ENCODE peak calls at places on chromosome 16, in seven cellular contexts. F, X, E, Z, D, K and O are unnamed samples.

GRCh38 chr16:11310997-11311561 is 29.9 kb upstream of the PRM1 start:
- DNase-seq in E (no peak), X (no peak), Z (no peak), D (no peak), K (no peak), F (no peak), O (no peak)

GRCh38 chr16:73996624-73997339 is 299.8 kb upstream of the PSMD7 start:
- DNase-seq in X (no peak), E (no peak), D (no peak), Z (no peak), F (no peak), K (peak), O (no peak)

GRCh38 chr16:70685938-70686375 is at the start of gene MTSS2:
- DNase-seq in F (peak), X (no peak), D (peak), E (peak), K (peak), Z (peak), O (peak)

GRCh38 chr16:72203401-72203800 is 31.4 kb upstream of the PMFBP1 start:
- DNase-seq in Z (peak), F (no peak), K (no peak), E (no peak), D (peak), X (no peak), O (no peak)

GRCh38 chr16:57260294-57260929 is 15.4 kb downstream of the ARL2BP start:
- DNase-seq in E (peak), F (peak), D (peak), X (peak), K (peak), Z (peak), O (peak)

GRCh38 chr16:3292604-3293003 is 9.3 kb downstream of the ZNF263 start:
- DNase-seq in E (no peak), F (no peak), X (no peak), D (no peak), K (no peak), Z (peak), O (no peak)

GRCh38 chr16:23448392-23448791 is 4.6 kb downstream of the COG7 start:
- DNase-seq in X (no peak), D (no peak), F (no peak), E (no peak), Z (peak), K (peak), O (no peak)

GRCh38 chr16:66363196-66363777 is 3.2 kb upstream of the CDH5 start:
- DNase-seq in Z (no peak), D (no peak), F (no peak), X (no peak), K (no peak), E (no peak), O (no peak)

GRCh38 chr16:57998484-57998883 is 2.0 kb downstream of the ZNF319 start:
- DNase-seq in Z (no peak), E (no peak), F (peak), K (peak), D (peak), X (no peak), O (peak)

GRCh38 chr16:1976216-1976520 is 4.3 kb downstream of the TBL3 start:
- DNase-seq in E (no peak), D (no peak), K (no peak), Z (no peak), F (no peak), X (no peak), O (no peak)

GRCh38 chr16:12899529-12900168 is 1.7 kb upstream of the SHISA9 start:
- DNase-seq in K (no peak), E (no peak), F (no peak), D (no peak), Z (no peak), X (no peak), O (no peak)

GRCh38 chr16:53504665-53505064 is 1.7 kb upstream of the AKTIP start:
- DNase-seq in F (no peak), D (peak), E (no peak), X (no peak), Z (peak), K (peak), O (no peak)

GRCh38 chr16:55506083-55506482 is 2.8 kb upstream of the LPCAT2 start:
- DNase-seq in F (no peak), K (no peak), E (no peak), X (no peak), D (no peak), Z (no peak), O (no peak)

GRCh38 chr16:54296543-54296942 is 10.0 kb upstream of the IRX3 start:
- DNase-seq in K (no peak), E (no peak), X (no peak), Z (no peak), F (no peak), D (no peak), O (no peak)

GRCh38 chr16:3879887-3880564 is 487 bp downstream of the CREBBP start:
- DNase-seq in E (no peak), D (peak), Z (peak), X (no peak), K (peak), F (peak), O (peak)

GRCh38 chr16:67936124-67936875 is at the start of gene PSMB10:
- DNase-seq in D (peak), X (no peak), F (peak), Z (peak), K (no peak), E (peak), O (no peak)

GRCh38 chr16:62597874-62598273 is 561.6 kb upstream of the CDH8 start:
- DNase-seq in K (no peak), X (no peak), E (no peak), D (no peak), Z (no peak), F (peak), O (no peak)

GRCh38 chr16:66979011-66979717 is 9.2 kb upstream of the CES4A start:
- DNase-seq in Z (no peak), F (no peak), X (no peak), D (no peak), E (no peak), K (no peak), O (no peak)

GRCh38 chr16:81492307-81492706 is 47.7 kb downstream of the CMIP start:
- DNase-seq in F (no peak), Z (no peak), K (no peak), D (no peak), X (no peak), E (peak), O (no peak)

GRCh38 chr16:67666032-67666537 is 465 bp downstream of the ENKD1 start:
- DNase-seq in E (no peak), D (peak), Z (no peak), X (no peak), F (peak), K (no peak), O (peak)

GRCh38 chr16:67200491-67200890 is 1.6 kb downstream of the ELMO3 start:
- DNase-seq in Z (no peak), X (no peak), F (no peak), D (no peak), E (no peak), K (no peak), O (no peak)

GRCh38 chr16:69838417-69838990 is 76.4 kb downstream of the WWP2 start:
- DNase-seq in X (no peak), K (no peak), F (no peak), Z (no peak), D (no peak), E (no peak), O (no peak)

GRCh38 chr16:85649978-85650863 is 37.1 kb downstream of the GSE1 start:
- DNase-seq in Z (no peak), F (no peak), E (no peak), D (no peak), K (no peak), X (no peak), O (no peak)

GRCh38 chr16:67396159-67396774 is 3.0 kb upstream of the TPPP3 start:
- DNase-seq in D (peak), Z (peak), E (peak), X (no peak), F (peak), K (peak), O (peak)

GRCh38 chr16:66084306-66084705 is 282.2 kb upstream of the CDH5 start:
- DNase-seq in K (no peak), F (no peak), E (no peak), Z (no peak), X (no peak), D (no peak), O (no peak)

GRCh38 chr16:79158337-79158736 is 442.2 kb downstream of the MAF start:
- DNase-seq in E (no peak), Z (no peak), D (no peak), F (peak), K (no peak), X (no peak), O (peak)

GRCh38 chr16:66486773-66487579 is 59.9 kb downstream of the BEAN1 start:
- DNase-seq in K (peak), X (no peak), E (no peak), Z (peak), D (peak), F (no peak), O (peak)

GRCh38 chr16:68031951-68032350 is 8.9 kb downstream of the DUS2 start:
- DNase-seq in Z (no peak), K (no peak), F (no peak), X (no peak), D (no peak), E (no peak), O (no peak)

GRCh38 chr16:9869776-9870175 is 312.5 kb downstream of the GRIN2A start:
- DNase-seq in D (no peak), K (no peak), Z (no peak), F (no peak), X (no peak), E (no peak), O (no peak)

DNA sequence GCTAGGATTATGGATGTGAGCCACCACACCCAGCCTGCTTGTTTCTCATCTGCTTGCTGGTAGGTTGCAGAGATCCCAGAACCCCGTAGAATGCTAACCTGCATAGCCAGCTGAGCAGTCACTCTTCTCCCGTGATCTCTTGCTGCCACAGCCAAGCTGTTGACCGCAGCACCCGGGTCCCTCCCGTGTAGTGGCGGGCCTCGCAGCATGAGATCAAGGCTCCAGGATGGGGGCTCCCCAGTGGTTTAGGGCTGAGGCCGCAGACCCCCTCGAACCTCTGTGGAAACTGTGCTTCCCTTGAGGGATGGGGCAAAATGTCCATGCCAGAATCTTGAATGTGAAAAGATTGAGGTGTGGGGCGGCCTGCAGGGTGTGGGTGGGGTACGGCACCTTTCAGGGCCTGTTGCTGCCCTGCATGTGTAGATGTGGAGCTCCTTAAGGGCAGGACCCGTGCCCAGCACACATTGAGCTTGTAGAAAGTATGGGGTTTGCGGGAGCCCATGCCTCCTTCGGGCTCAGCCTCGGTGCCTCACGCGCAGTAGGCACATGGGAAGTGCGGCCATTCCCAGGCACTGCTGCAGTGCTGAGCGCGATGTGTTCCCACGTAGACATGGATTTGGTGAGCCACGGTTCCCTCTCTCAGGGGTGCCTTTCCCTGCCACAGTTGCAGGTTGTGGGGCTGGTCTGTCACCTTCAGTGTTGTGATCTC is 99.9 kb downstream of the BANP start:
- DNase-seq in D (no peak), K (no peak), Z (no peak), F (no peak), X (no peak), E (no peak), O (no peak)
- H3K18ac ChIP-seq in D (no peak), K (no peak), Z (no peak), F (no peak), X (no peak), E (peak), O (no peak)

GRCh38 chr16:84344781-84345180 is 23.6 kb upstream of the ATP2C2 start:
- DNase-seq in F (no peak), D (no peak), K (no peak), E (no peak), Z (no peak), X (no peak), O (no peak)
- H4K8ac ChIP-seq in F (no peak), D (no peak), K (no peak), E (no peak), Z (no peak), X (no peak), O (no peak)

GRCh38 chr16:51648521-51648920 is 497.5 kb upstream of the SALL1 start:
- DNase-seq in D (no peak), Z (no peak), E (no peak), K (no peak), X (no peak), F (no peak), O (no peak)
- H3K18ac ChIP-seq in D (no peak), Z (no peak), E (peak), K (no peak), X (peak), F (no peak), O (no peak)

DNA sequence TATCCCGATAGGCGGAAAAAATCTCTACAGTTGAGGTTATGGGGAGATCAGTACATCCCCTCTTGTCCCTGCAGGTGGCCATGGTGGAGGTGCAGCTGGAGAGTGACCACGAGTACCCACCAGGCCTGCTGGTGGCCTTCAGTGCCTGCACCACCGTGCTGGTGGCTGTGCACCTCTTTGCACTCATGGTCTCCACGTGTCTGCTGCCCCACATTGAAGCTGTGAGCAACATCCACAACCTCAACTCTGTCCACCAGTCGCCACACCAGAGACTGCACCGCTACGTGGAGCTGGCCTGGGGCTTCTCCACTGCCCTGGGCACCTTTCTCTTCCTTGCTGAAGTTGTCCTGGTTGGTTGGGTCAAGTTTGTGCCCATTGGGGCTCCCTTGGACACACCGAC is 4.2 kb downstream of the ORAI3 start:
- DNase-seq in X (no peak), F (no peak), Z (no peak), K (no peak), E (no peak), D (no peak), O (no peak)
- H4K8ac ChIP-seq in X (no peak), F (no peak), Z (no peak), K (no peak), E (no peak), D (peak), O (no peak)

GRCh38 chr16:27539636-27540035 is 10.1 kb downstream of the GTF3C1 start:
- DNase-seq in E (no peak), F (no peak), Z (no peak), X (no peak), K (no peak), D (no peak), O (no peak)
- H3K18ac ChIP-seq in E (no peak), F (no peak), Z (no peak), X (no peak), K (no peak), D (no peak), O (no peak)